ENCODE peak calls at places on chromosomes 13 and 19, in ten cellular contexts. Z, A, Q, Y, D, O, B, T, J and F are unnamed samples.

GRCh38 chr19:53696951-53697350 is 65.2 kb downstream of the DPRX start:
- DNase-seq in J (no peak), Z (no peak), O (no peak), T (no peak), Y (no peak), A (peak), D (no peak), B (no peak), Q (peak), F (no peak)

GRCh38 chr19:49570997-49571676 is 9.2 kb downstream of the NOSIP start:
- DNase-seq in Z (peak), O (no peak), Q (no peak), B (no peak), Y (peak), T (no peak), A (no peak), D (no peak), J (no peak), F (no peak)

GRCh38 chr19:4577020-4577782 is 17.7 kb upstream of the SEMA6B start:
- DNase-seq in B (no peak), Y (no peak), D (no peak), T (no peak), A (no peak), J (no peak), Z (no peak), Q (peak), O (no peak), F (no peak)

GRCh38 chr13:28819748-28820098 is 416 bp upstream of the MTUS2 start:
- DNase-seq in J (no peak), A (peak), Q (peak), Z (no peak), T (peak), D (peak), B (peak), O (peak), Y (no peak), F (peak)

GRCh38 chr19:46890423-46891170 is 29.8 kb downstream of the ARHGAP35 start:
- DNase-seq in J (peak), Q (peak), D (no peak), O (no peak), A (no peak), T (peak), Y (peak), Z (no peak), B (no peak), F (peak)

GRCh38 chr19:55423225-55423967 is 15.8 kb upstream of the UBE2S start:
- DNase-seq in T (no peak), Y (no peak), Q (no peak), B (no peak), A (no peak), Z (no peak), D (no peak), O (no peak), J (no peak), F (no peak)

GRCh38 chr13:80408270-80408669 is 67.3 kb upstream of the SPRY2 start:
- DNase-seq in T (no peak), D (no peak), Z (no peak), Y (no peak), Q (no peak), B (no peak), O (no peak), A (peak), J (no peak), F (no peak)

GRCh38 chr13:50208826-50209335 is 193.6 kb downstream of the KCNRG start:
- DNase-seq in T (peak), J (no peak), Y (no peak), B (peak), Q (peak), Z (no peak), O (peak), A (peak), D (no peak), F (peak)

GRCh38 chr13:64130600-64130999 is 2715.0 kb upstream of the PCDH20 start:
- DNase-seq in A (no peak), J (no peak), T (no peak), Q (peak), D (no peak), O (no peak), Y (no peak), B (no peak), Z (no peak), F (no peak)

GRCh38 chr19:53977991-53978731 is 13.3 kb upstream of the CACNG6 start:
- DNase-seq in A (peak), B (peak), D (peak), J (peak), Q (peak), O (peak), Y (no peak), T (peak), Z (no peak), F (no peak)

GRCh38 chr13:41935501-41935900 is 25.4 kb downstream of the VWA8 start:
- DNase-seq in T (no peak), J (no peak), D (no peak), B (no peak), Y (no peak), A (no peak), Z (no peak), Q (no peak), O (no peak), F (no peak)

GRCh38 chr19:5073153-5073844 is 104.4 kb downstream of the KDM4B start:
- DNase-seq in Q (no peak), Y (no peak), A (no peak), D (no peak), J (no peak), B (no peak), T (no peak), O (no peak), Z (no peak), F (no peak)

GRCh38 chr19:56076413-56076998 is 44.6 kb downstream of the ZNF787 start:
- DNase-seq in B (no peak), A (peak), D (no peak), O (peak), Y (peak), Q (peak), Z (peak), T (no peak), J (peak), F (peak)

GRCh38 chr19:39409886-39410619 is 2.4 kb upstream of the PLEKHG2 start:
- DNase-seq in B (peak), A (peak), Z (peak), Y (no peak), T (no peak), J (no peak), D (no peak), Q (peak), O (peak), F (peak)

GRCh38 chr13:104683789-104684188 is 1617.6 kb upstream of the SLC10A2 start:
- DNase-seq in D (no peak), T (no peak), B (no peak), Y (no peak), A (no peak), Q (no peak), Z (no peak), J (no peak), O (no peak), F (no peak)

GRCh38 chr19:55461974-55462628 is 659 bp upstream of the ISOC2 start:
- DNase-seq in O (peak), T (no peak), Y (no peak), J (no peak), A (no peak), Z (peak), Q (peak), B (no peak), D (no peak), F (no peak)

GRCh38 chr19:7748756-7749155 is 1.4 kb upstream of the CD209 start:
- DNase-seq in T (no peak), J (no peak), Q (peak), O (peak), D (no peak), Z (no peak), B (no peak), Y (peak), A (peak), F (peak)

GRCh38 chr13:26560456-26560855 is 3.0 kb downstream of the WASF3 start:
- DNase-seq in Y (no peak), B (no peak), Z (no peak), O (no peak), A (no peak), Q (no peak), T (no peak), J (no peak), D (no peak), F (no peak)

GRCh38 chr13:48808689-48809088 is 155.0 kb downstream of the CYSLTR2 start:
- DNase-seq in Q (peak), T (peak), A (no peak), B (no peak), Z (no peak), D (no peak), Y (no peak), J (no peak), O (no peak), F (no peak)

GRCh38 chr19:6791237-6791636 is 18.7 kb downstream of the VAV1 start:
- DNase-seq in J (no peak), B (no peak), A (no peak), D (no peak), O (no peak), Q (no peak), Z (no peak), T (no peak), Y (no peak), F (no peak)

GRCh38 chr13:28136916-28137315 is 1.4 kb upstream of the PAN3 start:
- DNase-seq in J (no peak), Y (no peak), O (no peak), A (no peak), T (no peak), B (no peak), D (no peak), Q (no peak), Z (no peak), F (no peak)

GRCh38 chr13:31909889-31910551 is 121.6 kb upstream of the FRY start:
- DNase-seq in O (peak), B (no peak), Y (peak), A (no peak), D (peak), T (peak), J (no peak), Q (peak), Z (peak), F (peak)

GRCh38 chr19:14632286-14632685 is 42.4 kb downstream of the ADGRE3 start:
- DNase-seq in A (peak), B (no peak), Q (peak), J (no peak), Z (no peak), Y (peak), O (peak), T (no peak), D (no peak), F (peak)

GRCh38 chr13:23868521-23868920 is 20.7 kb downstream of the MIPEP start:
- DNase-seq in T (peak), A (no peak), Q (peak), O (no peak), Y (peak), B (no peak), J (no peak), D (no peak), Z (no peak), F (peak)

GRCh38 chr19:1087813-1088418 is 7.3 kb downstream of the POLR2E start:
- DNase-seq in Y (no peak), Z (no peak), Q (no peak), B (peak), D (no peak), J (no peak), A (no peak), O (no peak), T (no peak), F (no peak)

GRCh38 chr13:31054632-31055031 is 107.1 kb downstream of the HSPH1 start:
- DNase-seq in Z (no peak), B (no peak), A (no peak), O (no peak), J (no peak), T (no peak), D (no peak), Y (no peak), Q (no peak), F (no peak)

GRCh38 chr19:4590559-4590958 is 31.1 kb upstream of the SEMA6B start:
- DNase-seq in A (no peak), Y (no peak), Z (no peak), Q (no peak), D (no peak), B (no peak), T (no peak), J (no peak), O (no peak), F (no peak)

GRCh38 chr19:19488875-19489690 is 26.3 kb downstream of the TSSK6 start:
- DNase-seq in Q (peak), Y (peak), J (peak), B (peak), A (peak), Z (peak), O (peak), T (peak), D (no peak), F (peak)

GRCh38 chr13:25811506-25811905 is 240.3 kb downstream of the SHISA2 start:
- DNase-seq in A (no peak), O (no peak), D (no peak), Z (no peak), Y (no peak), Q (no peak), B (no peak), T (no peak), J (no peak), F (no peak)

GRCh38 chr19:41957838-41958366 is 1.2 kb downstream of the RABAC1 start:
- DNase-seq in Q (peak), B (peak), J (peak), O (peak), Z (peak), T (peak), D (no peak), Y (peak), A (peak), F (peak)

GRCh38 chr19:39915101-39915847 is 19.2 kb downstream of the FCGBP start:
- DNase-seq in O (no peak), A (no peak), Y (no peak), Z (no peak), B (no peak), D (no peak), T (no peak), Q (no peak), J (no peak), F (no peak)

DNA sequence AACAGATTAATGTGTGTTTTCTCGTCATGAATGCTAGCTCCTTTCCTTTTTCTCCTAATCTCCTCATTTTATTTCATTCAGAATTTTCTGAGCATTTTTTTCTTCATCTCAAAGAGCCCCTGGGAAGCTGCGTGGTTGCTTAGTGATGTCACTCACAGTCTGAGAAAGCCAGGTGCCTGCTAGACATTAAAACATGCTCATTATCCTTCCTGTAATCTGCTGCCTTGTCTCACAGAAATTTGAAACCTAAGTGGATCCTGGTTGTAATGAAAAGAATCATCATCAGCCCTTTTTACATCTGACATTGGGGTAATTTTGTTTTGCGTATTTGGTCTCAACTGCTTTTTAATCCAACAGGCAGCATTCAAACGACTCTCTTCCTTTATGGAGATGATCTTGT is 108.2 kb upstream of the RNF113B start:
- DNase-seq in O (no peak), J (no peak), A (no peak), D (no peak), T (peak), Y (no peak), Q (no peak), B (no peak), Z (no peak), F (no peak)
- TF ChIP-seq CTCF in O (no peak), J (no peak), A (no peak), D (no peak), T (no peak), Y (no peak), Q (no peak), B (no peak), Z (no peak), F (no peak)

GRCh38 chr19:10816691-10817090 is 19.3 kb downstream of the TMED1 start:
- DNase-seq in O (no peak), D (no peak), Y (no peak), B (no peak), T (no peak), J (no peak), A (no peak), Q (no peak), Z (no peak), F (no peak)

GRCh38 chr19:10817291-10818038 is 18.5 kb downstream of the TMED1 start:
- DNase-seq in O (no peak), J (peak), Z (peak), D (no peak), B (no peak), A (no peak), Y (no peak), T (peak), Q (peak), F (no peak)

GRCh38 chr19:10818306-10819123 is 17.5 kb downstream of the TMED1 start:
- DNase-seq in B (no peak), Q (no peak), A (no peak), J (no peak), D (no peak), T (no peak), Y (no peak), O (no peak), Z (no peak), F (no peak)

GRCh38 chr19:10819124-10820060 is 16.6 kb downstream of the TMED1 start:
- DNase-seq in D (no peak), Q (no peak), J (no peak), Y (no peak), A (no peak), O (no peak), T (no peak), Z (no peak), B (no peak), F (no peak)

GRCh38 chr19:10820173-10820572 is 15.8 kb downstream of the TMED1 start:
- DNase-seq in A (no peak), T (no peak), D (no peak), Q (no peak), J (no peak), B (no peak), Y (no peak), Z (no peak), O (no peak), F (peak)
- TF ChIP-seq CTCF in A (no peak), T (no peak), D (no peak), Q (no peak), J (peak), B (peak), Y (peak), Z (no peak), O (peak), F (no peak)

GRCh38 chr19:34225659-34226015 is 28.7 kb upstream of the GARRE1 start:
- DNase-seq in D (no peak), Y (no peak), Z (no peak), T (no peak), J (no peak), B (no peak), A (no peak), Q (peak), O (no peak), F (no peak)
- TF ChIP-seq CTCF in D (no peak), Y (no peak), Z (no peak), T (no peak), J (no peak), B (no peak), A (no peak), Q (no peak), O (no peak), F (no peak)

GRCh38 chr19:9945319-9945966 is 9.1 kb upstream of the OLFM2 start:
- DNase-seq in A (peak), Q (peak), T (peak), O (peak), J (peak), Z (peak), Y (no peak), B (peak), D (peak), F (no peak)
- TF ChIP-seq CTCF in A (no peak), Q (peak), T (peak), O (no peak), J (peak), Z (no peak), Y (no peak), B (peak), D (no peak), F (no peak)

GRCh38 chr13:91247768-91248167 is 99.7 kb upstream of the MIR17HG start:
- DNase-seq in J (no peak), B (no peak), T (no peak), Y (no peak), Q (peak), Z (no peak), O (peak), D (no peak), A (no peak), F (no peak)
- TF ChIP-seq CTCF in J (no peak), B (peak), T (peak), Y (peak), Q (peak), Z (no peak), O (no peak), D (no peak), A (no peak), F (no peak)

DNA sequence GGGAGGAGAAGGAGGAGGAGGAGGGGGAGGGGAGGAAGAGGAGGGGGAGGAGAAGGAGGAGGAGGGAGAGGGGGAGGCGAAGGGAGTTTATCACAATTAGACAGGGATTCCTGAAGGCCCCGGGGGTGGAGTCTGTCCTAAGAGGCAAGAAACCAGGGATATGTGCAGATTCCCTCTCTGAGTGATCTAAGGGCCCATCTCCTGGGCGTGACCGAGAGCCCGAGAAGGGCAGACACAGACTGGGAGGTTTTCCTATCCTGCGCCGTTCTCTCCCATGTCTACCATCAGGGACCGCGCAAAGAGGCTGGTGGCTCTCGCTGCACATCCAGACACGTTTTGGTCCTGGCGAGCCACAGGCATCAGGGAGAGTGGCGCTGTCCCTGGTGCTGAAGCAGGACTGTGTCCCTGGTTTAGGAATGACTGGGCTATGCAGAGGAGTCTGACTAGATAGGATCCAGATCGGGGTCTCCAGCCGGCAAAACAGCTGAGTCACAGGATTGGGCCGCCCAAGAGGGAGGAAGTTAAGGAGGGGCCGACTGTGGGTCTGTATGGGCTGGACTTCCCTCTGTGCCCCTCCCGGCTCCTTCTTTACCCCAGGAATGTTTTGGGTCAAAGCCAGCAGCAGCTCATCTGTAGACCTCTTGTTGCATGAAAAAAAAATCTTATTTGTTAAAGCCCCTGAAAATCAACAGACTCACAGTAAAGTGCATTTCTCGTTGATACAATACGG is 17.9 kb upstream of the ZNF175 start:
- DNase-seq in O (peak), Z (peak), T (peak), A (peak), D (peak), J (no peak), Q (peak), Y (no peak), B (peak), F (peak)
- TF ChIP-seq CTCF in O (no peak), Z (no peak), T (no peak), A (no peak), D (no peak), J (no peak), Q (no peak), Y (no peak), B (no peak), F (no peak)

GRCh38 chr19:11288349-11288748 is 7.6 kb upstream of the TSPAN16 start:
- DNase-seq in A (no peak), Q (peak), O (peak), Y (no peak), Z (no peak), B (no peak), T (no peak), J (no peak), D (no peak), F (no peak)
- TF ChIP-seq CTCF in A (no peak), Q (peak), O (peak), Y (peak), Z (no peak), B (peak), T (peak), J (peak), D (peak), F (peak)

DNA sequence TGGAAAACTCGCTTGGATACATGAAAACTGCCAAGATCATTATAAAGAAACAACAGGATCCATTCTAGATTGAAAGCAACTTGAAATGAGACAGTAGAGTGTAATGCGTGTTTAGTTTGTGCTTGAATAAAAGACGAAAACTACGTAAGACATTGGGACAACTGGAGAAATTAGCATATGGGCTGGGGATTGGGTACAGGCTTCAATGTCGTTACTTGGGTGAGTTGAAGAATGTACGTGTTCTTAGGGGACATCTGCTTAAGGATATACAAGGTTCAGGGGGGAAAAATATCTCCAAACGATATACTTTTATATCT is 471 bp upstream of the ERVK3-1 start:
- DNase-seq in D (no peak), A (no peak), O (no peak), Q (no peak), T (no peak), J (no peak), B (no peak), Z (no peak), Y (no peak), F (no peak)
- TF ChIP-seq CTCF in D (no peak), A (no peak), O (no peak), Q (no peak), T (no peak), J (no peak), B (no peak), Z (no peak), Y (no peak), F (no peak)

DNA sequence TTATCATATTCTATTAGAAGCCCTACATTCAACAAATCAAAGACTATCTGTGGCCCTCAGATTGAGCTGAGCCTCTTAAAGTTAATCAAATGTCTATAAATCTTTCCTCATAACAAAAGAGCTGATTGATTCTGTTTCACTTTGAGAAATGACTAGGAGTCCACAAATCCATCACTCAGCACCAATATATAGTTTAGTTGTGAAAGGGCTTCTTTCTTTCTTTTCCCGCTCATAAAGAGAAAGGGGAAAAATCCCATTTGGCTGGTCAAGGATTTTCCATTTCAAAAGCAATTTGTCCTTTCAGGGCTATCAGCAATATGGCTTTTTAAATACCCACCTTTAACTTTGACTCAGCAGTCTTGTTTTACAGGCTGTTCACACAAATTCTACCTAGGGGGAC is 408.5 kb upstream of the PCDH20 start:
- DNase-seq in Q (no peak), Z (no peak), T (no peak), J (no peak), O (no peak), D (no peak), A (no peak), Y (no peak), B (no peak), F (no peak)
- TF ChIP-seq CTCF in Q (no peak), Z (no peak), T (no peak), J (no peak), O (no peak), D (no peak), A (no peak), Y (no peak), B (no peak), F (no peak)